ENCODE peak calls at places on chromosomes 13 and 19, in five cellular contexts. L, B, Q, E and J are unnamed samples.

GRCh38 chr19:50896591-50897190 is 14.5 kb downstream of the KLK4 start:
- DNase-seq in L (peak), B (no peak), Q (no peak), E (no peak), J (no peak)

GRCh38 chr19:24033308-24033961 is 53.6 kb upstream of the ZNF254 start:
- DNase-seq in L (peak), B (peak), Q (peak), E (peak), J (no peak)

GRCh38 chr13:105346141-105346766 is 1189.2 kb downstream of the EFNB2 start:
- DNase-seq in L (peak), B (no peak), Q (peak), E (no peak), J (no peak)

GRCh38 chr13:94706854-94707399 is 5.4 kb downstream of the SOX21 start:
- DNase-seq in L (no peak), B (no peak), Q (no peak), E (no peak), J (no peak)

GRCh38 chr13:48578516-48579166 is 45.8 kb upstream of the RCBTB2 start:
- DNase-seq in L (no peak), B (no peak), Q (no peak), E (no peak), J (no peak)

GRCh38 chr19:15372470-15372869 is 7.1 kb downstream of the AKAP8 start:
- DNase-seq in L (no peak), B (no peak), Q (no peak), E (no peak), J (no peak)

GRCh38 chr19:18562086-18562485 is 4.4 kb downstream of the KXD1 start:
- DNase-seq in L (no peak), B (no peak), Q (no peak), E (peak), J (no peak)

GRCh38 chr19:40147693-40148347 is 43.4 kb upstream of the MAP3K10 start:
- DNase-seq in L (peak), B (no peak), Q (no peak), E (no peak), J (peak)

GRCh38 chr13:102567857-102568256 is 28.9 kb upstream of the TPP2 start:
- DNase-seq in L (no peak), B (no peak), Q (no peak), E (no peak), J (no peak)

GRCh38 chr13:71851541-71851940 is 15.5 kb downstream of the DACH1 start:
- DNase-seq in L (no peak), B (no peak), Q (no peak), E (no peak), J (no peak)

GRCh38 chr13:111336666-111337065 is 16.2 kb downstream of the TEX29 start:
- DNase-seq in L (peak), B (no peak), Q (no peak), E (no peak), J (peak)

GRCh38 chr13:93304868-93305613 is 78.4 kb downstream of the GPC6 start:
- DNase-seq in L (no peak), B (no peak), Q (no peak), E (no peak), J (no peak)

GRCh38 chr13:33997574-33997973 is 179.6 kb downstream of the RFC3 start:
- DNase-seq in L (no peak), B (no peak), Q (no peak), E (no peak), J (no peak)

GRCh38 chr13:24220086-24220703 is 59.7 kb downstream of the SPATA13 start:
- DNase-seq in L (peak), B (no peak), Q (peak), E (no peak), J (no peak)

GRCh38 chr13:60134376-60134775 is 29.4 kb downstream of the DIAPH3 start:
- DNase-seq in L (no peak), B (no peak), Q (no peak), E (no peak), J (no peak)

GRCh38 chr13:82147526-82147925 is 1734.7 kb downstream of the SLITRK1 start:
- DNase-seq in L (no peak), B (no peak), Q (no peak), E (no peak), J (no peak)

DNA sequence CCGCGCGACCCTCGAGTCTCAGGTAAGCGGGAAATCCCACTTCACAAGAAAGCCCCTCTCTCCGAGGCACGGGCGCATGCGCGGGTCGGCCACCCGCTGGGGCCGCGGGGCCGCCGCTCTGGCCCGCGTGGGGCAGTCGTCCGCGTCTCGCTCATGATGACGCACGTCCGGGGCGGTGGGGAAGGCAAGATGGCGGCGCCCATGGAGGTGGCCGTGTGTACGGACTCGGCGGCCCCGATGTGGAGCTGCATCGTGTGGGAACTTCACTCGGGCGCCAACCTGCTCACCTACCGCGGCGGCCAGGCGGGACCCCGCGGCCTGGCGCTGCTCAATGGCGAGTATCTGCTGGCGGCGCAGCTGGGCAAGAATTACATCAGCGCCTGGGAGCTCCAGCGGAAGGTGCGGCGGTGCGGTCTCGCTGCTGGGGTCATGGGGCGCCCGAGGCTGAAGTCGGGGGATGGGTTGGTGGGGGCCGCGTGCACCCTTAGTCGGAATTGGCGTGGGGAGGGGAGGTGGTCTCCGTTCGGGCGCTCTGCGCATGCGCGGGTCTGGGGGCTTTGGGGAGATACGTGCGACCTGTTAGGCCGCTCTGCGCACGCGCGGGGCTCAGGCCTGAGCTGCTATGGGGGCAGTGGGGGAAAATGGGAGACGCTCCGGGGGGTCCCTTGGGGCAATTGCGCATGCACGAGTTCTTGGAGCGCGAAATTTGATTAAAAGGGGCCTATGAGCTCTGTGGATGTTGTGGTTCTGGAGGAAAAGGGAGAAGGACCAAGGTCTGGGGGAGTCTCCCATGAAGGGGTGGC is at the start of gene WDR18:
- DNase-seq in L (peak), B (peak), Q (peak), E (peak), J (no peak)
- TF ChIP-seq CTCF in L (peak), B (no peak), Q (no peak), E (peak), J (no peak)

GRCh38 chr13:21606251-21606650 is 2.3 kb upstream of the MICU2 start:
- DNase-seq in L (no peak), B (no peak), Q (no peak), E (no peak), J (no peak)
- TF ChIP-seq POLR2A in L (no peak), B (no peak), Q (no peak), E (no peak), J (no peak)

DNA sequence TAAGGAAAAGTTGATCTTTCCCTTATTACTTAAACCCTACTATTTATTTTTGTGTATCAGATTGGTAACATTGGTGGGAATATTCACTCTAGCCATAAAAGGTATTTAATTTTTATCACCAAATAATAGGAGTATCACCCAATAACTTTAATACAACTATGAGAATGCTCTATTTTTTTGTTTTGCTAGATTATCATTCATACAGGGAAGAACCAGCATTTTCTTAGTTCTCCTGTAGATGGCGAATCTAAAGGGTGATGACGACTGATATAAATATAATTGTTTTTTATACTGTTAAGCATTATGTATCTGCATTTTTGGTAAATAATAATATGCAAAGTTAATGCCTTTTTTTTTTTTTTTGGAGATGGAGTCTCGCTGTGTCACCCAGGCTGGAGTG is 7.9 kb upstream of the FRY start:
- DNase-seq in L (no peak), B (no peak), Q (no peak), E (no peak), J (no peak)
- TF ChIP-seq CTCF in L (peak), B (no peak), Q (no peak), E (no peak), J (no peak)

DNA sequence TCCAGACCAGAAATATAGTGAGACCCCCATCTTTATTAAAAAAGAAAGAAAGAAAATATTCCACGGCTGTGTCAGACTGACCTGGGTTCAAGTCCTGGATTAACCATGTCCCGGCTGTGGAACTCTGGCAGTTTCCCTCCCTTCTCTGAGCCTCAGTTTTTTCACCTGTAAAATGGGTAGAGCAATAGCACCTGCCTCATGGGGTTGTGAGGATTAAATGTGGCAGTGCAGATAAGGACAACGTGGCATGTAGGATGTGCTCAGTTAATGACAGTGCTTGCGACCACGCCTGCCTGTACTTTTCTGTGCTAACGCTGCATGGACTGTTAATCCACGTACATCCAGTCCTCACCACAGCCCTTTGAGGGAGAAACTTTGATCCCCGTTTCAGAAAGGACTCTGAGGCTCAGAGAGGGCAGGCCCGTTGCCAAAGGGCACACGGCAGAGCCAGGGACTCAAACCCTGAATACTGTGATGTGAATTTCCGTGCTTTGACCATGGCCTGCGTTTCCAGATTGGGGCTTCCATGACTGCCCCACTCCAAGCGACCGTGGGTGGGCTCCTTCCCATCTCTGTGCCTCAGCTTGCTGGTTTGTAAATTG is 16.1 kb downstream of the SBK2 start:
- DNase-seq in L (no peak), B (no peak), Q (no peak), E (no peak), J (no peak)
- TF ChIP-seq POLR2A in L (no peak), B (no peak), Q (no peak), E (no peak), J (no peak)

GRCh38 chr13:43786766-43787517 is at the start of gene ENOX1:
- DNase-seq in L (peak), B (peak), Q (peak), E (peak), J (no peak)
- TF ChIP-seq CTCF in L (peak), B (peak), Q (peak), E (no peak), J (no peak)

DNA sequence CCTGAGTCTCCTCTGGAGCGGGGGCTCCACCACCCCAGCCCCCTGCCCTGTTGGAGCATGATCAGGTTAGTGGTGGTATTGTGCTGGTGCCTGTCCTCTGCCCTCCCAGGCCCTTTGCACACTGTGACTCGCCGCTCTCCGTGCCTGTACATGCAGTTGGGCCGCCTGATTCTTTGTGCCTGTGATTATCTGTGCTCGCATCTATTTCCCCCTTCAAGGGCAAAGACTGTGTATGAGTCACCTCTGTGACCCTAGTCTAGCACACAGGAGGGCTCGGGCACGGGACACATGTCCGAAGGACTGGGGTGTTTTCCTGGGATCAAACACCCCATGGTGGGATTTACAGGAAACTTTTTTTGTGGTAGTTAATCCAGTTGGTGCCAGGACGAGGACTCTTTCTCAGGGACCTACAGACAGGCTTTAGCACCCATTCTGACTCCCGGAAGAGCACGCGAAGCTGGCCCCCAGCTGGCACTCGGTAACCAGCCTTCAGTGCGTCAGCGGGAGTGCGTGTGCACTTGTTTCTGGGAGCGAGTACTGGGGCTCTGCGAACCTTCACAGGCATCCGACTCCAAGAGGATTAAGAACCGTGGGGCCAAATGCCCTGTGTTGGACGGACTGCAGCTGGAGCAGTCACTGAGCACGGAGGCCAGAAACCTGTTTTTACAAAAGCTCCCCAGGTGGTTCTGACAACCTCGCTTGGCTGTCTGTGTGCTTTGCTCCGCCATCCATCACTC is 6.7 kb downstream of the PPP1R37 start:
- DNase-seq in L (peak), B (no peak), Q (no peak), E (no peak), J (no peak)
- TF ChIP-seq POLR2A in L (no peak), B (no peak), Q (no peak), E (no peak), J (no peak)

GRCh38 chr19:45771331-45771933 is 2.4 kb upstream of the SIX5 start:
- DNase-seq in L (no peak), B (peak), Q (no peak), E (peak), J (no peak)

GRCh38 chr19:45772130-45772880 is 3.3 kb upstream of the SIX5 start:
- DNase-seq in L (no peak), B (no peak), Q (no peak), E (no peak), J (no peak)

GRCh38 chr19:45774765-45775164 is 5.7 kb upstream of the SIX5 start:
- DNase-seq in L (no peak), B (no peak), Q (peak), E (no peak), J (no peak)

GRCh38 chr19:45773384-45773783 is 4.3 kb upstream of the SIX5 start:
- DNase-seq in L (no peak), B (no peak), Q (no peak), E (no peak), J (no peak)

DNA sequence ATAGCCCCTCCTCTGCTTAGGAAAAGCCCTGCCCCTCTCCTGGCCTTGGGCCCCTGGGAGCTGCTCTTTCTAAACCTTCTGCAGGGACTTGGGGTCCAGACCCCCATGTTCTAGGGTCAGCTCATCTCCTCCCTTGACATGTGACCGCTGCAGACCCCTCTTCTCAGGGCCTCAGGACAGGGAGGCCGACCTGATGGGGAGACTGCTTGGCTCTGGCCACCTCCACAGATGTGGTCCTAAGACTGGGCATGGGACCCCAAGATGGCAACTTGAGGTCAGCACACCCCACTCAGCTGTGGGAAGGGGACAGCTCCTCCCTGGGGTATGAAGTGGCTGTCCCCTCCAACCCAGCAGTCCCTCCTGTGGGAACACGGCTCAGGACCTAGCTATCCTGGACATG is 3.9 kb upstream of the SIX5 start:
- DNase-seq in L (no peak), B (no peak), Q (no peak), E (no peak), J (no peak)
- TF ChIP-seq CTCF in L (no peak), B (no peak), Q (no peak), E (no peak), J (no peak)